ENCODE peak calls at places on chromosomes 11 and 22, in four cellular contexts. One of them, this sample, is unnamed.

GRCh38 chr11:67632175-67632981 is 2.6 kb upstream of the NUDT8 start:
- DNase-seq in prostate gland: no peak
- DNase-seq in epithelial cell of esophagus: no peak
- DNase-seq in neural progenitor cell: no peak
- DNase-seq in this sample: no peak

GRCh38 chr22:30265851-30266444 is 703 bp downstream of the OSM start:
- DNase-seq in prostate gland: no peak
- DNase-seq in epithelial cell of esophagus: no peak
- DNase-seq in neural progenitor cell: no peak
- DNase-seq in this sample: no peak

GRCh38 chr11:113162590-113162961 is 151.8 kb upstream of the TTC12 start:
- DNase-seq in prostate gland: no peak
- DNase-seq in epithelial cell of esophagus: no peak
- DNase-seq in neural progenitor cell: no peak
- DNase-seq in this sample: peak

GRCh38 chr11:107439586-107440201 is 17.9 kb downstream of the CWF19L2 start:
- DNase-seq in prostate gland: no peak
- DNase-seq in epithelial cell of esophagus: no peak
- DNase-seq in neural progenitor cell: no peak
- DNase-seq in this sample: no peak

GRCh38 chr22:37021710-37022482 is 2.4 kb downstream of the MPST start:
- DNase-seq in prostate gland: no peak
- DNase-seq in epithelial cell of esophagus: peak
- DNase-seq in neural progenitor cell: peak
- DNase-seq in this sample: peak

GRCh38 chr11:64448599-64449380 is 89.8 kb downstream of the RPS6KA4 start:
- DNase-seq in prostate gland: peak
- DNase-seq in epithelial cell of esophagus: peak
- DNase-seq in neural progenitor cell: peak
- DNase-seq in this sample: peak

GRCh38 chr11:74671520-74672196 is 59.6 kb downstream of the CHRDL2 start:
- DNase-seq in prostate gland: no peak
- DNase-seq in epithelial cell of esophagus: peak
- DNase-seq in neural progenitor cell: no peak
- DNase-seq in this sample: peak

GRCh38 chr11:134393638-134394037 is 18.4 kb downstream of the B3GAT1 start:
- DNase-seq in prostate gland: peak
- DNase-seq in epithelial cell of esophagus: no peak
- DNase-seq in neural progenitor cell: peak
- DNase-seq in this sample: no peak

GRCh38 chr11:783581-784015 is 6.3 kb downstream of the CEND1 start:
- DNase-seq in prostate gland: peak
- DNase-seq in epithelial cell of esophagus: peak
- DNase-seq in neural progenitor cell: peak
- DNase-seq in this sample: peak

GRCh38 chr11:88068848-88069554 is 106.2 kb downstream of the RAB38 start:
- DNase-seq in prostate gland: no peak
- DNase-seq in epithelial cell of esophagus: no peak
- DNase-seq in neural progenitor cell: no peak
- DNase-seq in this sample: no peak

GRCh38 chr11:20207781-20208621 is 47.7 kb upstream of the DBX1 start:
- DNase-seq in prostate gland: no peak
- DNase-seq in epithelial cell of esophagus: peak
- DNase-seq in neural progenitor cell: peak
- DNase-seq in this sample: no peak
- H3K4me3 ChIP-seq in prostate gland: no peak
- H3K4me3 ChIP-seq in epithelial cell of esophagus: no peak
- H3K4me3 ChIP-seq in neural progenitor cell: peak
- H3K4me3 ChIP-seq in this sample: no peak

DNA sequence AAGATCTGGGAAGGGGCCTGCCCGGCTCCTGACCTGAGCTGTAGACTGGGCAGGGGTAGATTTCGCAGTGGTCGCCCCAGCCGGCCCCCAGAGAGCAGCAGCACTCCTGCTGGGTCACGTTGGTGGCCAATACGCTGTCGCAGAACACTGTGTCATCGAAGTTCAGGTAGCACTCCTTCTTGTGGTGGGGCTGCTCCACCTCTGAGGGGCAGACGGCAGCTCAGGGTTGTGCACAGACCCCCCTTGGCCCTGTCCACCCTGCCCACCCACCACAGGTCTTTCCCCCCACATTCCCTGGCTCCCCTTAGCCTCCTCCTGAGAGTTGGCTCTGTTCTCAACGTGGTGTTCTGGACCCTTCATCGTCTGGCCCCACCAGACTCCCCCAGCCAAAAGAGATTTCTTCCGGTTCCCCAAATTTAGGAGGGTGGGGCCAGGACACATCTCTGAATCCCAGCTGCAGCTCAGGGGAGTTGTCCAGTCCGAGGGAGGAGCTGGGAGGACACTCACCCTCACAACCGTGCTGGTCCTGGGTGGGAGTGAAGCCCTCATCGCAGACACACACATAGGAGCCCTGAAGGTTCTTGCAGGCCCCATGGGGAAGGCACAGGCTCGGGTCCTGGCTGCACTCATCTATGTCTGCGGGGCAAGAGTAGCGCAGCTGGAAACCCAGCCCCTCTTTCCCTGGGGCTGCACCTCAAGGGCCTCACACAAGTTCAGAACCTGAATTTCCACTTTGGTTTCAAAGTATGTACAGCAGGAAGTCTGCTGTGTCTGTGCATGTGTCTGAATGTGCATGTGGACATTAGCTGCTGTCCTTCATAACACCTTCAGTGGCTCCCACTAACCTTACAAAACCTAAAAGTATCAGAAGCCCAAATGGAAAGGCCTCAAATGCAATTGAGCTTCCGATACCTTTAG is 16.5 kb downstream of the SCYL1 start:
- DNase-seq in prostate gland: no peak
- DNase-seq in epithelial cell of esophagus: peak
- DNase-seq in neural progenitor cell: no peak
- DNase-seq in this sample: no peak
- H3K4me3 ChIP-seq in prostate gland: peak
- H3K4me3 ChIP-seq in epithelial cell of esophagus: peak
- H3K4me3 ChIP-seq in neural progenitor cell: peak
- H3K4me3 ChIP-seq in this sample: peak

GRCh38 chr11:128550261-128550821 is 37.0 kb downstream of the ETS1 start:
- DNase-seq in prostate gland: no peak
- DNase-seq in epithelial cell of esophagus: no peak
- DNase-seq in neural progenitor cell: no peak
- DNase-seq in this sample: no peak

GRCh38 chr11:128549256-128549944 is 38.0 kb downstream of the ETS1 start:
- DNase-seq in prostate gland: no peak
- DNase-seq in epithelial cell of esophagus: no peak
- DNase-seq in neural progenitor cell: no peak
- DNase-seq in this sample: peak

GRCh38 chr11:128548655-128549255 is 38.6 kb downstream of the ETS1 start:
- DNase-seq in prostate gland: no peak
- DNase-seq in epithelial cell of esophagus: no peak
- DNase-seq in neural progenitor cell: peak
- DNase-seq in this sample: peak

GRCh38 chr11:128550967-128551522 is 36.3 kb downstream of the ETS1 start:
- DNase-seq in prostate gland: no peak
- DNase-seq in epithelial cell of esophagus: no peak
- DNase-seq in neural progenitor cell: no peak
- DNase-seq in this sample: no peak

GRCh38 chr11:128547946-128548654 is 39.3 kb downstream of the ETS1 start:
- DNase-seq in prostate gland: no peak
- DNase-seq in epithelial cell of esophagus: no peak
- DNase-seq in neural progenitor cell: no peak
- DNase-seq in this sample: no peak
- H3K4me3 ChIP-seq in prostate gland: peak
- H3K4me3 ChIP-seq in epithelial cell of esophagus: peak
- H3K4me3 ChIP-seq in neural progenitor cell: peak
- H3K4me3 ChIP-seq in this sample: peak

DNA sequence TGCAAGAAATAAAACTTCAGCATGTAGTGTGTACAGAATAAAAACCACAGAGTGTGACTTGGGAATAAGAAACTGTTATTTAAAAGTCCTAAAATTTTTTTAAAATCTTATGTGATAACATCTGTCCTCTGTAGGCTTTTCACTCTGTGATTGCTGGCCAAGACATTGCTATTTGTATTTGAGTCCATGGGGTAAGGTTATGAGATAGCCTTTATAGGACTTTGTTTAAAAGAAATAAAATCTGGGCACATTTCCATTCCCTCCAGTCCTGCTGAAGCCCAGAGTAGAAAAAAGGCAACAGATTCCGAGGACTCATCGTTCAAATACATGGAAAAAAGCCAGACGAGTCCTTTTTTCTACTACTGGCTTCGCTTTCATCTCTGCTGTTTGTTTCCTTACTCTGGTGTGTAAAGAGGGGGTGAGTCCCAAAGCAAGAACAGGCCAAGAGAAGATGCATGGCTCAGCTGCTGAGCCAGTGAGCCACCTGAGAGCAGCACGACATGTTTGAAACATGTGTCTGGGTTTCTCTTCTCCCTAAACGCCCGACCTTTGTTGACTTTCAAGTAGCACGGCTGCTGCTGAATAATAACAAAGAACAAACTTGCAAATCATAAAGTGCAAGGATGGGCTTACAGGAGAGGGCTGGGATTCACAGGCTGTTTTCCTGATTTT is 195.0 kb upstream of the RAG2 start:
- DNase-seq in prostate gland: peak
- DNase-seq in epithelial cell of esophagus: no peak
- DNase-seq in neural progenitor cell: no peak
- DNase-seq in this sample: no peak
- H3K4me3 ChIP-seq in prostate gland: no peak
- H3K4me3 ChIP-seq in epithelial cell of esophagus: no peak
- H3K4me3 ChIP-seq in neural progenitor cell: peak
- H3K4me3 ChIP-seq in this sample: no peak